ENCODE peak calls at places on chromosomes 5 and 9, in nine cellular contexts. One of them, this sample, is unnamed.

GRCh38 chr9:17063535-17064135 is 71.2 kb upstream of the CNTLN start:
- DNase-seq in naive B cell: peak
- DNase-seq in right cardiac atrium: no peak
- DNase-seq in effector memory CD8-positive, alpha-beta T cell: no peak
- DNase-seq in GM23338: peak
- DNase-seq in posterior vena cava: no peak
- DNase-seq in foreskin fibroblast: peak
- DNase-seq in AG09319: peak
- DNase-seq in NCI-H1417: peak
- DNase-seq in this sample: peak

GRCh38 chr9:4887556-4887955 is 94.8 kb downstream of the RCL1 start:
- DNase-seq in naive B cell: no peak
- DNase-seq in right cardiac atrium: peak
- DNase-seq in effector memory CD8-positive, alpha-beta T cell: no peak
- DNase-seq in GM23338: no peak
- DNase-seq in posterior vena cava: no peak
- DNase-seq in foreskin fibroblast: peak
- DNase-seq in AG09319: no peak
- DNase-seq in NCI-H1417: no peak
- DNase-seq in this sample: no peak

GRCh38 chr9:9924369-9924768 is 688.4 kb downstream of the PTPRD start:
- DNase-seq in naive B cell: no peak
- DNase-seq in right cardiac atrium: no peak
- DNase-seq in effector memory CD8-positive, alpha-beta T cell: no peak
- DNase-seq in GM23338: no peak
- DNase-seq in posterior vena cava: no peak
- DNase-seq in foreskin fibroblast: no peak
- DNase-seq in AG09319: no peak
- DNase-seq in NCI-H1417: no peak
- DNase-seq in this sample: no peak

GRCh38 chr5:147567917-147568598 is 58.2 kb upstream of the DPYSL3 start:
- DNase-seq in naive B cell: no peak
- DNase-seq in right cardiac atrium: no peak
- DNase-seq in effector memory CD8-positive, alpha-beta T cell: no peak
- DNase-seq in GM23338: peak
- DNase-seq in posterior vena cava: no peak
- DNase-seq in foreskin fibroblast: peak
- DNase-seq in AG09319: no peak
- DNase-seq in NCI-H1417: peak
- DNase-seq in this sample: no peak

GRCh38 chr5:140951636-140952035 is 14.6 kb upstream of the PCDHAC2 start:
- DNase-seq in naive B cell: no peak
- DNase-seq in right cardiac atrium: no peak
- DNase-seq in effector memory CD8-positive, alpha-beta T cell: no peak
- DNase-seq in GM23338: no peak
- DNase-seq in posterior vena cava: no peak
- DNase-seq in foreskin fibroblast: no peak
- DNase-seq in AG09319: no peak
- DNase-seq in NCI-H1417: no peak
- DNase-seq in this sample: no peak

GRCh38 chr5:154606246-154606645 is 128.2 kb upstream of the HAND1 start:
- DNase-seq in naive B cell: no peak
- DNase-seq in right cardiac atrium: no peak
- DNase-seq in effector memory CD8-positive, alpha-beta T cell: no peak
- DNase-seq in GM23338: no peak
- DNase-seq in posterior vena cava: no peak
- DNase-seq in foreskin fibroblast: no peak
- DNase-seq in AG09319: no peak
- DNase-seq in NCI-H1417: no peak
- DNase-seq in this sample: no peak

GRCh38 chr5:72224946-72225427 is 95.1 kb downstream of the MRPS27 start:
- DNase-seq in naive B cell: no peak
- DNase-seq in right cardiac atrium: no peak
- DNase-seq in effector memory CD8-positive, alpha-beta T cell: no peak
- DNase-seq in GM23338: no peak
- DNase-seq in posterior vena cava: no peak
- DNase-seq in foreskin fibroblast: no peak
- DNase-seq in AG09319: no peak
- DNase-seq in NCI-H1417: no peak
- DNase-seq in this sample: no peak

GRCh38 chr5:142259758-142260157 is 65.1 kb downstream of the SPRY4 start:
- DNase-seq in naive B cell: no peak
- DNase-seq in right cardiac atrium: no peak
- DNase-seq in effector memory CD8-positive, alpha-beta T cell: no peak
- DNase-seq in GM23338: no peak
- DNase-seq in posterior vena cava: no peak
- DNase-seq in foreskin fibroblast: no peak
- DNase-seq in AG09319: no peak
- DNase-seq in NCI-H1417: no peak
- DNase-seq in this sample: no peak

GRCh38 chr5:83744851-83745250 is 24.2 kb upstream of the HAPLN1 start:
- DNase-seq in naive B cell: no peak
- DNase-seq in right cardiac atrium: no peak
- DNase-seq in effector memory CD8-positive, alpha-beta T cell: no peak
- DNase-seq in GM23338: no peak
- DNase-seq in posterior vena cava: no peak
- DNase-seq in foreskin fibroblast: no peak
- DNase-seq in AG09319: no peak
- DNase-seq in NCI-H1417: no peak
- DNase-seq in this sample: peak

GRCh38 chr9:83312543-83312942 is 225.7 kb downstream of the FRMD3 start:
- DNase-seq in naive B cell: no peak
- DNase-seq in right cardiac atrium: no peak
- DNase-seq in effector memory CD8-positive, alpha-beta T cell: no peak
- DNase-seq in GM23338: no peak
- DNase-seq in posterior vena cava: no peak
- DNase-seq in foreskin fibroblast: no peak
- DNase-seq in AG09319: no peak
- DNase-seq in NCI-H1417: peak
- DNase-seq in this sample: no peak

GRCh38 chr5:89697581-89697980 is 712.0 kb downstream of the CETN3 start:
- DNase-seq in naive B cell: no peak
- DNase-seq in right cardiac atrium: no peak
- DNase-seq in effector memory CD8-positive, alpha-beta T cell: no peak
- DNase-seq in GM23338: no peak
- DNase-seq in posterior vena cava: no peak
- DNase-seq in foreskin fibroblast: no peak
- DNase-seq in AG09319: no peak
- DNase-seq in NCI-H1417: peak
- DNase-seq in this sample: no peak

GRCh38 chr9:124881138-124881743 is 19.3 kb downstream of the ARPC5L start:
- DNase-seq in naive B cell: no peak
- DNase-seq in right cardiac atrium: no peak
- DNase-seq in effector memory CD8-positive, alpha-beta T cell: no peak
- DNase-seq in GM23338: no peak
- DNase-seq in posterior vena cava: no peak
- DNase-seq in foreskin fibroblast: no peak
- DNase-seq in AG09319: no peak
- DNase-seq in NCI-H1417: no peak
- DNase-seq in this sample: no peak

GRCh38 chr9:37251452-37251851 is 131.1 kb downstream of the ZCCHC7 start:
- DNase-seq in naive B cell: peak
- DNase-seq in right cardiac atrium: no peak
- DNase-seq in effector memory CD8-positive, alpha-beta T cell: no peak
- DNase-seq in GM23338: peak
- DNase-seq in posterior vena cava: no peak
- DNase-seq in foreskin fibroblast: no peak
- DNase-seq in AG09319: no peak
- DNase-seq in NCI-H1417: peak
- DNase-seq in this sample: peak

GRCh38 chr5:123371575-123372179 is 51.5 kb downstream of the CEP120 start:
- DNase-seq in naive B cell: peak
- DNase-seq in right cardiac atrium: peak
- DNase-seq in effector memory CD8-positive, alpha-beta T cell: peak
- DNase-seq in GM23338: peak
- DNase-seq in posterior vena cava: peak
- DNase-seq in foreskin fibroblast: peak
- DNase-seq in AG09319: no peak
- DNase-seq in NCI-H1417: peak
- DNase-seq in this sample: peak

GRCh38 chr5:170479484-170479883 is 24.3 kb upstream of the KCNIP1 start:
- DNase-seq in naive B cell: no peak
- DNase-seq in right cardiac atrium: no peak
- DNase-seq in effector memory CD8-positive, alpha-beta T cell: no peak
- DNase-seq in GM23338: no peak
- DNase-seq in posterior vena cava: no peak
- DNase-seq in foreskin fibroblast: no peak
- DNase-seq in AG09319: no peak
- DNase-seq in NCI-H1417: no peak
- DNase-seq in this sample: no peak

This sample was measured in NAMALWA.